ENCODE peak calls at places on chromosome 6, in eight cellular contexts. One of them, this sample, is unnamed.
A peak's percentile ranks its signal among the peaks of the same experiment; 100 is the strongest.

GRCh38 chr6:91029211-91029610 is 442.3 kb upstream of the MAP3K7 start:
- DNase-seq in tibial artery: no peak
- DNase-seq in heart right ventricle: no peak
- DNase-seq in GM12864: no peak
- DNase-seq in neural crest cell: no peak
- DNase-seq in tibial nerve: no peak
- DNase-seq in choroid plexus epithelial cell: no peak
- DNase-seq in fibroblast of mammary gland: no peak
- DNase-seq in this sample: no peak

GRCh38 chr6:129719692-129720091 is 9.7 kb upstream of the ARHGAP18 start:
- DNase-seq in neural crest cell: no peak
- DNase-seq in heart right ventricle: no peak
- DNase-seq in GM12864: no peak
- DNase-seq in tibial artery: no peak
- DNase-seq in choroid plexus epithelial cell: peak; percentile 58
- DNase-seq in tibial nerve: no peak
- DNase-seq in fibroblast of mammary gland: no peak
- DNase-seq in this sample: no peak

GRCh38 chr6:13273931-13274706 is 54.2 kb downstream of the TBC1D7 start:
- DNase-seq in tibial artery: peak; percentile 38
- DNase-seq in tibial nerve: peak; percentile 19
- DNase-seq in choroid plexus epithelial cell: no peak
- DNase-seq in heart right ventricle: no peak
- DNase-seq in neural crest cell: no peak
- DNase-seq in GM12864: peak; percentile 86
- DNase-seq in fibroblast of mammary gland: no peak
- DNase-seq in this sample: peak; percentile 74

GRCh38 chr6:147157930-147158329 is 46.3 kb upstream of the STXBP5 start:
- DNase-seq in neural crest cell: no peak
- DNase-seq in heart right ventricle: no peak
- DNase-seq in fibroblast of mammary gland: no peak
- DNase-seq in tibial nerve: no peak
- DNase-seq in GM12864: no peak
- DNase-seq in choroid plexus epithelial cell: no peak
- DNase-seq in tibial artery: no peak
- DNase-seq in this sample: no peak

GRCh38 chr6:79212859-79213258 is 21.6 kb downstream of the HMGN3 start:
- DNase-seq in GM12864: no peak
- DNase-seq in heart right ventricle: no peak
- DNase-seq in choroid plexus epithelial cell: no peak
- DNase-seq in tibial artery: no peak
- DNase-seq in tibial nerve: no peak
- DNase-seq in neural crest cell: no peak
- DNase-seq in fibroblast of mammary gland: no peak
- DNase-seq in this sample: no peak

GRCh38 chr6:35068644-35069043 is 72.5 kb downstream of the TCP11 start:
- DNase-seq in tibial artery: no peak
- DNase-seq in GM12864: no peak
- DNase-seq in choroid plexus epithelial cell: no peak
- DNase-seq in neural crest cell: no peak
- DNase-seq in tibial nerve: no peak
- DNase-seq in heart right ventricle: no peak
- DNase-seq in fibroblast of mammary gland: no peak
- DNase-seq in this sample: no peak

GRCh38 chr6:90008908-90009501 is 114.7 kb downstream of the GJA10 start:
- DNase-seq in tibial artery: no peak
- DNase-seq in fibroblast of mammary gland: peak; percentile 73
- DNase-seq in heart right ventricle: no peak
- DNase-seq in choroid plexus epithelial cell: peak; percentile 57
- DNase-seq in neural crest cell: no peak
- DNase-seq in GM12864: no peak
- DNase-seq in tibial nerve: no peak
- DNase-seq in this sample: no peak

GRCh38 chr6:128327890-128328289 is 192.5 kb downstream of the PTPRK start:
- DNase-seq in GM12864: peak; percentile 2
- DNase-seq in tibial nerve: no peak
- DNase-seq in heart right ventricle: no peak
- DNase-seq in neural crest cell: no peak
- DNase-seq in fibroblast of mammary gland: peak; percentile 50
- DNase-seq in choroid plexus epithelial cell: peak; percentile 48
- DNase-seq in tibial artery: no peak
- DNase-seq in this sample: peak; percentile 5

GRCh38 chr6:23179994-23180393 is 610.6 kb downstream of the HDGFL1 start:
- DNase-seq in choroid plexus epithelial cell: no peak
- DNase-seq in tibial nerve: no peak
- DNase-seq in tibial artery: no peak
- DNase-seq in heart right ventricle: no peak
- DNase-seq in fibroblast of mammary gland: no peak
- DNase-seq in neural crest cell: no peak
- DNase-seq in GM12864: no peak
- DNase-seq in this sample: no peak

GRCh38 chr6:91860951-91861350 is 1274.1 kb upstream of the MAP3K7 start:
- DNase-seq in heart right ventricle: no peak
- DNase-seq in GM12864: no peak
- DNase-seq in tibial nerve: no peak
- DNase-seq in tibial artery: no peak
- DNase-seq in fibroblast of mammary gland: no peak
- DNase-seq in choroid plexus epithelial cell: no peak
- DNase-seq in neural crest cell: no peak
- DNase-seq in this sample: no peak

GRCh38 chr6:79676785-79677736 is 45.9 kb downstream of the SH3BGRL2 start:
- DNase-seq in tibial nerve: no peak
- DNase-seq in neural crest cell: no peak
- DNase-seq in heart right ventricle: no peak
- DNase-seq in GM12864: no peak
- DNase-seq in fibroblast of mammary gland: peak; percentile 7
- DNase-seq in tibial artery: no peak
- DNase-seq in choroid plexus epithelial cell: no peak
- DNase-seq in this sample: no peak

GRCh38 chr6:42454428-42454791 is 2.7 kb upstream of the TRERF1 start:
- DNase-seq in choroid plexus epithelial cell: no peak
- DNase-seq in neural crest cell: no peak
- DNase-seq in tibial artery: no peak
- DNase-seq in heart right ventricle: peak; percentile 66
- DNase-seq in GM12864: no peak
- DNase-seq in tibial nerve: no peak
- DNase-seq in fibroblast of mammary gland: no peak
- DNase-seq in this sample: no peak

GRCh38 chr6:6458166-6458565 is 130.4 kb upstream of the LY86 start:
- DNase-seq in tibial nerve: no peak
- DNase-seq in choroid plexus epithelial cell: no peak
- DNase-seq in tibial artery: no peak
- DNase-seq in heart right ventricle: no peak
- DNase-seq in neural crest cell: no peak
- DNase-seq in GM12864: no peak
- DNase-seq in fibroblast of mammary gland: no peak
- DNase-seq in this sample: no peak

GRCh38 chr6:137389150-137389664 is 105.0 kb downstream of the OLIG3 start:
- DNase-seq in fibroblast of mammary gland: peak; percentile 12
- DNase-seq in tibial nerve: no peak
- DNase-seq in neural crest cell: no peak
- DNase-seq in heart right ventricle: no peak
- DNase-seq in tibial artery: peak; percentile 32
- DNase-seq in choroid plexus epithelial cell: peak; percentile 64
- DNase-seq in GM12864: no peak
- DNase-seq in this sample: peak; percentile 47

GRCh38 chr6:108795122-108795521 is 53.1 kb upstream of the ARMC2 start:
- DNase-seq in tibial artery: no peak
- DNase-seq in choroid plexus epithelial cell: no peak
- DNase-seq in fibroblast of mammary gland: no peak
- DNase-seq in neural crest cell: no peak
- DNase-seq in tibial nerve: no peak
- DNase-seq in heart right ventricle: no peak
- DNase-seq in GM12864: no peak
- DNase-seq in this sample: no peak

GRCh38 chr6:18528084-18528743 is 141.1 kb downstream of the RNF144B start:
- DNase-seq in heart right ventricle: no peak
- DNase-seq in tibial nerve: no peak
- DNase-seq in tibial artery: no peak
- DNase-seq in neural crest cell: no peak
- DNase-seq in GM12864: no peak
- DNase-seq in choroid plexus epithelial cell: peak; percentile 41
- DNase-seq in fibroblast of mammary gland: peak; percentile 24
- DNase-seq in this sample: no peak

GRCh38 chr6:56954389-56955170 is at the start of gene BEND6:
- DNase-seq in neural crest cell: peak; percentile 30
- DNase-seq in GM12864: no peak
- DNase-seq in fibroblast of mammary gland: peak; percentile 83
- DNase-seq in tibial nerve: no peak
- DNase-seq in tibial artery: peak; percentile 22
- DNase-seq in choroid plexus epithelial cell: peak; percentile 81
- DNase-seq in heart right ventricle: peak; percentile 28
- DNase-seq in this sample: peak; percentile 63

GRCh38 chr6:70241031-70241430 is 61.9 kb downstream of the COL9A1 start:
- DNase-seq in fibroblast of mammary gland: no peak
- DNase-seq in neural crest cell: no peak
- DNase-seq in tibial nerve: no peak
- DNase-seq in heart right ventricle: no peak
- DNase-seq in choroid plexus epithelial cell: no peak
- DNase-seq in GM12864: no peak
- DNase-seq in tibial artery: no peak
- DNase-seq in this sample: no peak

GRCh38 chr6:159875194-159875593 is 15.6 kb upstream of the MAS1 start:
- DNase-seq in tibial nerve: no peak
- DNase-seq in fibroblast of mammary gland: no peak
- DNase-seq in GM12864: no peak
- DNase-seq in heart right ventricle: no peak
- DNase-seq in choroid plexus epithelial cell: no peak
- DNase-seq in tibial artery: no peak
- DNase-seq in neural crest cell: no peak
- DNase-seq in this sample: no peak

GRCh38 chr6:28425942-28426541 is 17.2 kb downstream of the ZSCAN23 start:
- DNase-seq in fibroblast of mammary gland: no peak
- DNase-seq in tibial artery: no peak
- DNase-seq in neural crest cell: no peak
- DNase-seq in choroid plexus epithelial cell: no peak
- DNase-seq in GM12864: no peak
- DNase-seq in tibial nerve: no peak
- DNase-seq in heart right ventricle: no peak
- DNase-seq in this sample: no peak

DNA sequence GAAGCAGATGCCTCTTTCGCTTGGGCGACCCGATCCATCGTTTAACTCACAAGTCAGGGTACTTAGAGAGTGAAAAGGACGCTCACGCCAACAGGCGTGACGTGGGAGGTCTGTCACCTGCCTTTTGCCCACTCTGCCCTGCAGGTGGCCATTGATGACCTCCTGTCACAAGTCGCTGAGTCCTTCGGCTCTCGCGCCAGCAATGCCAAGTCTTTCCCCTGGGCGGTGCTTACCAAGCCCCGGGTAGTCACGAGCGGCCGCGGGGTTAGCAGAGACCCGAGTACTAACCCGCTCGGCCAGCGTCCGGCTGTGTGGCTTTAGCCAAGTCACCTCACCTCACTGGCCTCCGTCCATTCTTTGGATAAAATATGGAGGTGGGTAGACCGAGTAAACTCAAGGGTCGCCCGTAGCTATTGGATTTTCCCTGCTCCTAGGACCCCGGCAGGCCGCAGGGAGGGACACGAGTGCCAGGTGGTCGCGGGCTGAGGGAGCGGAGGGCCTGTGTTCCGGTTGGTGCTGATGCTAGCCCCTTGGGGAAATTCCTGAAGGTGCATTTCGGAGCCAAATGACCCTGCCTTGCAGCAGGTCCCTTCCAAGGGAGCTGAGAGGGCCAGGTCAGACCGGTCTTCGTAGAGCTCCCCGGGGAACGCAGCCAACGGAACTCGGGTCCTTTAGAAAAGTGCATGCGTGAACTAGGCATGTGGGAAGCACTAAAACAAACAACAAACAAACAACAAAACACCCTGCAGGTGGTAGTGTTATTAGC is 668 bp downstream of the PKIB start:
- DNase-seq in heart right ventricle: peak; percentile 18
- DNase-seq in choroid plexus epithelial cell: peak; percentile 10
- DNase-seq in tibial artery: peak; percentile 31
- DNase-seq in tibial nerve: no peak
- DNase-seq in neural crest cell: peak; percentile 5
- DNase-seq in fibroblast of mammary gland: peak; percentile 13
- DNase-seq in GM12864: no peak
- DNase-seq in this sample: peak; percentile 23
- TF ChIP-seq CTCF in heart right ventricle: no peak
- TF ChIP-seq CTCF in choroid plexus epithelial cell: peak; percentile 11
- TF ChIP-seq CTCF in tibial artery: no peak
- TF ChIP-seq CTCF in tibial nerve: no peak
- TF ChIP-seq CTCF in neural crest cell: no peak
- TF ChIP-seq CTCF in fibroblast of mammary gland: no peak
- TF ChIP-seq CTCF in GM12864: no peak
- TF ChIP-seq CTCF in this sample: no peak

DNA sequence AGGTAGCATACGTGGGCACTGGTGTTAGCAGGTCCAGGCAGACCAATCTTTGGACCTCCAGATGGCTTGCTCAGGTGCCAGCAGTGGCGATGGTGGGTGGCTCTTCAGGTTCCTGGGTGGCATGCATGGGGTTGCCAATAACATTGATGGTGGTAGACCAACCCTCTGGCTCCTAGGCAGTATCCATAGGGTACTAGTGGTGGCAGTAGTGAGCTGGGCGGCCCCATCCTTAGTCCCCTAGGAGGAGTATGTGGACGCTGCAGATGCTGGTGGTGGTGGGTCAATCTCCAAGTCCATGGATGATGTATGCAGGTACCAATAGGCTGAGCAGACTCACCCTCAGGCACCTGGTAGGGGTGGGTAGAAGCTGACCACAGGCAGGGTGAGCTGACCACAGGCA is 70.6 kb downstream of the ZC2HC1B start:
- DNase-seq in heart right ventricle: no peak
- DNase-seq in tibial nerve: no peak
- DNase-seq in GM12864: no peak
- DNase-seq in choroid plexus epithelial cell: no peak
- DNase-seq in neural crest cell: no peak
- DNase-seq in fibroblast of mammary gland: no peak
- DNase-seq in tibial artery: no peak
- DNase-seq in this sample: no peak
- TF ChIP-seq CTCF in heart right ventricle: no peak
- TF ChIP-seq CTCF in tibial nerve: no peak
- TF ChIP-seq CTCF in GM12864: no peak
- TF ChIP-seq CTCF in choroid plexus epithelial cell: no peak
- TF ChIP-seq CTCF in neural crest cell: no peak
- TF ChIP-seq CTCF in fibroblast of mammary gland: no peak
- TF ChIP-seq CTCF in tibial artery: no peak
- TF ChIP-seq CTCF in this sample: no peak

GRCh38 chr6:170280689-170281045 is 10.2 kb downstream of the DLL1 start:
- DNase-seq in neural crest cell: no peak
- DNase-seq in GM12864: no peak
- DNase-seq in tibial nerve: no peak
- DNase-seq in tibial artery: no peak
- DNase-seq in choroid plexus epithelial cell: no peak
- DNase-seq in fibroblast of mammary gland: no peak
- DNase-seq in heart right ventricle: no peak
- DNase-seq in this sample: no peak
- TF ChIP-seq CTCF in neural crest cell: no peak
- TF ChIP-seq CTCF in GM12864: no peak
- TF ChIP-seq CTCF in tibial nerve: no peak
- TF ChIP-seq CTCF in tibial artery: no peak
- TF ChIP-seq CTCF in choroid plexus epithelial cell: no peak
- TF ChIP-seq CTCF in fibroblast of mammary gland: no peak
- TF ChIP-seq CTCF in heart right ventricle: peak; percentile 2
- TF ChIP-seq CTCF in this sample: no peak

GRCh38 chr6:51618563-51618962 is 468.9 kb downstream of the PKHD1 start:
- DNase-seq in choroid plexus epithelial cell: no peak
- DNase-seq in neural crest cell: no peak
- DNase-seq in heart right ventricle: no peak
- DNase-seq in tibial artery: no peak
- DNase-seq in tibial nerve: no peak
- DNase-seq in fibroblast of mammary gland: peak; percentile 0
- DNase-seq in GM12864: no peak
- DNase-seq in this sample: no peak
- TF ChIP-seq CTCF in choroid plexus epithelial cell: no peak
- TF ChIP-seq CTCF in neural crest cell: peak; percentile 65
- TF ChIP-seq CTCF in heart right ventricle: no peak
- TF ChIP-seq CTCF in tibial artery: peak; percentile 12
- TF ChIP-seq CTCF in tibial nerve: no peak
- TF ChIP-seq CTCF in fibroblast of mammary gland: peak; percentile 13
- TF ChIP-seq CTCF in GM12864: peak; percentile 41
- TF ChIP-seq CTCF in this sample: peak; percentile 1